ENCODE peak calls at places on chromosomes 6 and 20, in nine cellular contexts. F is ovary, H is Peyer's patch, X is IMR-90, M is transverse colon, L is prostate gland, A is tibial nerve, Z is A549, S is heart left ventricle. I is an unnamed sample. For H3K4me1, the result is how much of the 10 kb centered on the place peaks cover.

GRCh38 chr6:135540207-135540877 is 42.8 kb upstream of the AHI1 start:
- DNase-seq in M (no peak), H (no peak), F (no peak), L (peak), A (no peak), S (peak), X (peak), Z (peak), I (no peak)

GRCh38 chr6:53811082-53811481 is 16.3 kb downstream of the LRRC1 start:
- DNase-seq in A (no peak), H (peak), S (no peak), F (no peak), X (no peak), Z (no peak), M (peak), L (peak), I (peak)

GRCh38 chr6:26268659-26269402 is 96.2 kb upstream of the BTN3A2 start:
- DNase-seq in L (no peak), X (peak), Z (no peak), H (peak), A (no peak), S (no peak), M (peak), F (no peak), I (no peak)

GRCh38 chr6:163820745-163821456 is 406.4 kb downstream of the QKI start:
- DNase-seq in L (no peak), M (no peak), A (no peak), S (no peak), F (no peak), H (no peak), Z (no peak), X (no peak), I (no peak)

GRCh38 chr20:796916-797315 is 28.6 kb upstream of the SLC52A3 start:
- DNase-seq in Z (no peak), S (no peak), X (no peak), H (peak), A (no peak), M (peak), F (no peak), L (no peak), I (no peak)

GRCh38 chr20:51811040-51811351 is 8.7 kb upstream of the SALL4 start:
- DNase-seq in X (peak), S (no peak), L (no peak), Z (no peak), A (no peak), H (no peak), F (no peak), M (no peak), I (no peak)

GRCh38 chr6:44435500-44435899 is 48.0 kb downstream of the CDC5L start:
- DNase-seq in A (no peak), L (no peak), H (no peak), X (no peak), M (no peak), S (no peak), F (no peak), Z (no peak), I (no peak)

GRCh38 chr6:3797231-3798200 is 46.0 kb upstream of the PXDC1 start:
- DNase-seq in M (no peak), L (no peak), F (no peak), Z (peak), X (peak), A (no peak), H (peak), S (no peak), I (no peak)

GRCh38 chr20:58224097-58224496 is 4.4 kb downstream of the ANKRD60 start:
- DNase-seq in L (no peak), X (no peak), Z (no peak), F (no peak), A (no peak), M (no peak), S (no peak), H (no peak), I (no peak)

GRCh38 chr6:162442675-162443074 is 284.9 kb downstream of the PRKN start:
- DNase-seq in Z (peak), A (no peak), X (no peak), S (no peak), F (no peak), L (no peak), M (no peak), H (no peak), I (no peak)

GRCh38 chr20:23643665-23644064 is 5.9 kb upstream of the CST3 start:
- DNase-seq in A (no peak), H (no peak), Z (no peak), L (no peak), X (no peak), F (no peak), M (no peak), S (no peak), I (no peak)

GRCh38 chr20:37914672-37915433 is 11.9 kb downstream of the VSTM2L start:
- DNase-seq in F (no peak), S (no peak), M (no peak), H (no peak), Z (no peak), L (no peak), X (no peak), A (no peak), I (no peak)

GRCh38 chr6:83708546-83708969 is 343 bp downstream of the SNAP91 start:
- DNase-seq in H (no peak), L (peak), F (peak), Z (no peak), M (no peak), A (no peak), X (no peak), S (no peak), I (no peak)

GRCh38 chr20:55439057-55439456 is 566.3 kb downstream of the CBLN4 start:
- DNase-seq in M (no peak), F (no peak), H (no peak), Z (no peak), A (no peak), L (no peak), S (no peak), X (no peak), I (no peak)

GRCh38 chr6:142297996-142298753 is 3.6 kb upstream of the ADGRG6 start:
- DNase-seq in M (no peak), S (no peak), F (no peak), H (no peak), A (no peak), Z (peak), L (no peak), X (peak), I (no peak)

GRCh38 chr6:101444717-101445116 is 51.2 kb downstream of the GRIK2 start:
- DNase-seq in X (no peak), A (no peak), M (no peak), Z (no peak), S (no peak), F (no peak), L (no peak), H (no peak), I (no peak)

GRCh38 chr20:42852691-42853090 is 337.0 kb downstream of the PTPRT start:
- DNase-seq in A (no peak), X (no peak), S (no peak), L (no peak), H (no peak), Z (no peak), F (no peak), M (no peak), I (no peak)

GRCh38 chr20:13868331-13868730 is 83.5 kb downstream of the NDUFAF5 start:
- DNase-seq in Z (peak), A (no peak), M (no peak), X (peak), H (no peak), L (no peak), F (no peak), S (no peak), I (no peak)

GRCh38 chr6:72182337-72183246 is 296.2 kb downstream of the RIMS1 start:
- DNase-seq in S (no peak), A (no peak), H (peak), X (peak), M (peak), Z (peak), L (peak), F (no peak), I (peak)

GRCh38 chr6:20137837-20138236 is 74.4 kb downstream of the MBOAT1 start:
- DNase-seq in F (no peak), Z (no peak), H (no peak), L (no peak), M (no peak), S (no peak), X (peak), A (no peak), I (no peak)

GRCh38 chr6:12136905-12137304 is 124.8 kb downstream of the HIVEP1 start:
- DNase-seq in L (no peak), X (peak), F (no peak), M (no peak), S (no peak), Z (no peak), A (no peak), H (no peak), I (no peak)

GRCh38 chr6:54700158-54700557 is 146.4 kb upstream of the FAM83B start:
- DNase-seq in F (no peak), X (no peak), S (no peak), A (no peak), L (no peak), Z (no peak), M (no peak), H (no peak), I (no peak)

GRCh38 chr20:57876163-57876562 is 166.3 kb upstream of the PMEPA1 start:
- DNase-seq in F (no peak), M (no peak), H (no peak), A (no peak), L (no peak), Z (no peak), S (no peak), X (no peak), I (no peak)

GRCh38 chr6:11486486-11486885 is 51.1 kb upstream of the TMEM170B start:
- DNase-seq in H (no peak), Z (no peak), A (no peak), M (no peak), S (no peak), L (no peak), X (no peak), F (no peak), I (peak)

GRCh38 chr6:134724653-134725340 is 225.1 kb downstream of the ALDH8A1 start:
- DNase-seq in Z (peak), S (no peak), H (no peak), F (no peak), M (no peak), A (no peak), X (peak), L (no peak), I (no peak)

GRCh38 chr20:4772132-4772531 is 50.4 kb downstream of the PRND start:
- DNase-seq in X (no peak), Z (no peak), A (no peak), L (no peak), F (no peak), H (no peak), M (no peak), S (no peak), I (no peak)

GRCh38 chr6:12748815-12749521 is 32.4 kb downstream of the PHACTR1 start:
- DNase-seq in H (no peak), Z (no peak), F (no peak), M (no peak), L (no peak), X (no peak), A (no peak), S (no peak), I (no peak)

GRCh38 chr6:7974932-7975763 is 64.6 kb upstream of the TXNDC5 start:
- DNase-seq in X (peak), Z (peak), S (peak), H (peak), A (peak), M (peak), L (peak), F (peak), I (peak)

GRCh38 chr6:98957440-98957839 is 9.7 kb upstream of the FBXL4 start:
- DNase-seq in L (peak), F (no peak), S (no peak), H (no peak), X (peak), Z (no peak), A (no peak), M (peak), I (peak)

GRCh38 chr6:10407018-10407673 is 7.7 kb downstream of the TFAP2A start:
- DNase-seq in S (no peak), M (no peak), F (no peak), H (no peak), A (no peak), X (no peak), Z (no peak), L (no peak), I (no peak)

GRCh38 chr20:10788877-10789276 is 115.1 kb upstream of the JAG1 start:
- DNase-seq in S (no peak), L (no peak), A (no peak), X (no peak), F (no peak), M (no peak), Z (no peak), H (no peak), I (no peak)

GRCh38 chr20:32562495-32562911 is 22.6 kb downstream of the NOL4L start:
- DNase-seq in S (no peak), F (no peak), A (no peak), X (no peak), L (no peak), H (no peak), M (no peak), Z (no peak), I (no peak)

GRCh38 chr6:76609160-76609559 is 536.7 kb upstream of the IMPG1 start:
- DNase-seq in F (no peak), H (no peak), L (no peak), S (no peak), X (no peak), Z (no peak), A (no peak), M (no peak), I (no peak)

GRCh38 chr6:28490191-28490890 is 25.3 kb downstream of the GPX6 start:
- DNase-seq in L (no peak), H (no peak), M (no peak), Z (no peak), A (no peak), F (peak), X (peak), S (no peak), I (no peak)

GRCh38 chr20:63495771-63496403 is 3.0 kb downstream of the EEF1A2 start:
- DNase-seq in F (peak), H (peak), Z (peak), A (peak), S (peak), M (peak), X (peak), L (peak), I (no peak)

GRCh38 chr20:47031821-47032220 is 137.2 kb downstream of the EYA2 start:
- DNase-seq in M (no peak), S (no peak), H (no peak), A (no peak), Z (no peak), X (no peak), F (no peak), L (no peak), I (no peak)

GRCh38 chr20:47029845-47030244 is 135.2 kb downstream of the EYA2 start:
- DNase-seq in M (no peak), A (no peak), L (peak), X (no peak), S (no peak), H (no peak), Z (no peak), F (no peak), I (no peak)

GRCh38 chr20:47028487-47028886 is 133.8 kb downstream of the EYA2 start:
- DNase-seq in A (no peak), F (no peak), L (no peak), Z (no peak), S (no peak), M (no peak), H (no peak), X (no peak), I (no peak)

GRCh38 chr20:47031028-47031427 is 136.4 kb downstream of the EYA2 start:
- DNase-seq in X (no peak), Z (no peak), M (no peak), F (no peak), H (no peak), A (no peak), L (peak), S (no peak), I (no peak)

DNA sequence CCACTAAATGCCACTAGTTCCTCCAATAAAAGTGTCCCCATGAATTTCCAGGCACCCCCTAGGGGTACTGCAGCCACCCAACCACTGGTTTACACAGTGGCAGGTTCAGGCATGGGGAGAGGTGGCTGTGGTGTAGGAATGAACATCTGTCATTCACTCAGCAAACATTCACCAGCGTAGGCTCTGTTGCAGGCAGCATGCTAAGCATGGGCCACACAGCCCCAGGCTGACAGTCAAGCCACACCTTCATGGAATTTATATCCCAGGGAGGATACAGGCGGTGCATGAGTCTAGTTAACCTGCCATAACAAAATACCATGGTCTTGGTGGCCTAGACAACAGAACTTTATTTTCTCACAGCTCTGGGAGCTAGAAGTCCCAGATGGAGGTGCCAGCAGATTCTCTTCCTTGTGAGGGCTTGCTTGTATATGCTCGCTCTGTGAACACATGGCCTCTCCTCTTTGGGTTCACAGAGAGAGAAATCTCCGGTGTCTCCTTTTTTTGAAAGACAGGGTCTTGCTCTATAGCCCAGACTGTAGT is 135.7 kb downstream of the EYA2 start:
- DNase-seq in F (no peak), H (no peak), Z (no peak), S (no peak), X (no peak), L (peak), A (no peak), M (no peak), I (no peak)
- H3K4me1 ChIP-seq in F (under half), H (under half), Z (under half), S (under half), X (under half), L (under half), A (under half), M (under half), I (under half)

GRCh38 chr6:111696814-111697213 is 91.1 kb upstream of the TRAF3IP2 start:
- DNase-seq in L (no peak), H (peak), X (no peak), S (no peak), M (no peak), F (no peak), Z (no peak), A (no peak), I (no peak)

GRCh38 chr6:111689946-111690345 is 84.3 kb upstream of the TRAF3IP2 start:
- DNase-seq in A (no peak), S (no peak), X (no peak), Z (no peak), L (no peak), H (no peak), M (no peak), F (no peak), I (no peak)

GRCh38 chr6:111689419-111689818 is 83.7 kb upstream of the TRAF3IP2 start:
- DNase-seq in F (no peak), H (no peak), A (no peak), M (no peak), X (no peak), L (no peak), S (no peak), Z (no peak), I (no peak)

GRCh38 chr6:111691345-111692225 is 85.9 kb upstream of the TRAF3IP2 start:
- DNase-seq in X (no peak), F (no peak), Z (no peak), A (no peak), S (no peak), L (peak), H (no peak), M (peak), I (no peak)

DNA sequence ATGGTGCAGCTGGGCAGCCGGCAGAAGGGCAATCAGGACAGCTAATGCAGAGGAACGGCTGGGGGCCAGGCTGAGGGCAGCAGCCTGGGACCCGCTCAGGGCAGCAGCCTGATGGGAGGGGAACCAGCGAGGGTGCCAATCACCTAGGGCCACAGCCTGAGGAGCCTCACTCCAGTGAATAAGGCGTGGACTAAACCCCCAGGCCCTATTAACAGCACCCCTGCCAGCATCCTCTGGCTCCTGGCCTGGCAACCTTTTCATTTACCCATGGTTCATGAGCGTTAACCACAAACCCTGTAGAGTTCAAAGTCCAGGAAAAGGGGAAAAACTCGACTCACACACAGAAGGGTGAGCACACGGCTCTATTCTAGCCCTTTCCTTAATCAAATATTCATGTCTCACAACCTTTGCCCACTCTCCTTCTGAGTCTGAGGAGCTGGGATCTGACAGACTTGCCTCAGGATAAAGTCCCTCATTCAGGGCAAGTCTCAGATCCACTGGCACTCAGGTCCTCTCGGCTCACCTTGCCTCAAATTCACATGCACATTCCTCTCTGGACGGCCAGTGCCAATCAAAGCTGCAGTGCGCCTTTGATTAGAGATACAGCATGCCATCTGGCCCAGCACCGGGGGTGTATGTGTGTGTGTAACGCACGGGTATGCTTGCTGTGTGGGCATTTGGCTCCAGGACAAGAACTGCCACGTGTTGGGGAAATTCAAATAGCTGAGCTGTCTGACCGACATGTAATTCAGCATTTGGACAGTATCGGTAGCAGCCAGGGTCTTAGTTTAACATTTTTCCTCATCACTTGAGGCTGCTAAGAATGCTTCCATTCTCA is 86.9 kb upstream of the TRAF3IP2 start:
- DNase-seq in X (no peak), Z (no peak), L (peak), F (no peak), S (peak), A (no peak), M (peak), H (peak), I (no peak)
- TF ChIP-seq POLR2A in X (no peak), Z (no peak), L (no peak), F (no peak), S (no peak), A (no peak), M (no peak), H (no peak), I (no peak)

GRCh38 chr6:30116724-30117123 is 3.8 kb upstream of the TRIM31 start:
- DNase-seq in X (no peak), A (no peak), H (no peak), M (no peak), S (no peak), F (no peak), Z (no peak), L (no peak), I (no peak)
- TF ChIP-seq CTCF in X (no peak), A (no peak), H (no peak), M (no peak), S (no peak), F (no peak), Z (no peak), L (no peak), I (no peak)

GRCh38 chr6:14023855-14024254 is 93.7 kb upstream of the CD83 start:
- DNase-seq in H (no peak), M (no peak), L (no peak), A (no peak), Z (no peak), X (no peak), S (no peak), F (no peak), I (no peak)
- H3K4me1 ChIP-seq in H (under half), M (under half), L (under half), A (under half), Z (under half), X (under half), S (under half), F (under half), I (under half)

GRCh38 chr6:39786636-39787035 is 5.5 kb upstream of the DAAM2 start:
- DNase-seq in F (no peak), L (no peak), M (no peak), S (no peak), A (no peak), H (no peak), Z (no peak), X (no peak), I (no peak)
- TF ChIP-seq POLR2A in F (no peak), L (no peak), M (no peak), S (no peak), A (no peak), H (no peak), Z (no peak), X (no peak), I (no peak)